ENCODE peak calls at places on chromosomes 13 and 19, in eight cellular contexts. E, B, F, O, T, Z, L and X are unnamed samples.

GRCh38 chr19:1672038-1672768 is 19.8 kb upstream of the TCF3 start:
- DNase-seq in E (peak; percentile 47), O (peak; percentile 56), B (no peak), T (peak; percentile 65), L (no peak), F (no peak), Z (peak; percentile 73), X (peak; percentile 70)

GRCh38 chr13:99225078-99225477 is 24.4 kb downstream of the UBAC2 start:
- DNase-seq in F (no peak), T (no peak), O (no peak), E (no peak), L (no peak), B (no peak), Z (no peak), X (no peak)

GRCh38 chr19:45340232-45340898 is at the start of gene KLC3:
- DNase-seq in O (no peak), E (no peak), L (no peak), T (peak; percentile 69), F (no peak), B (peak; percentile 57), Z (peak; percentile 40), X (peak; percentile 79)

GRCh38 chr19:45097776-45098520 is 5.0 kb downstream of the PPP1R37 start:
- DNase-seq in E (peak; percentile 96), L (no peak), Z (no peak), F (no peak), O (peak; percentile 98), T (no peak), B (no peak), X (no peak)

GRCh38 chr13:99922631-99923404 is 48.7 kb downstream of the ZIC5 start:
- DNase-seq in E (no peak), O (no peak), F (no peak), Z (no peak), B (no peak), T (no peak), L (no peak), X (no peak)

GRCh38 chr13:99620806-99621205 is 119.5 kb downstream of the TM9SF2 start:
- DNase-seq in B (no peak), O (no peak), F (no peak), E (no peak), T (no peak), Z (no peak), L (no peak), X (no peak)

GRCh38 chr19:55216461-55217198 is 7.3 kb upstream of the PTPRH start:
- DNase-seq in B (peak; percentile 84), Z (peak; percentile 51), E (peak; percentile 99), T (peak; percentile 97), F (peak; percentile 71), L (peak; percentile 86), O (peak; percentile 100), X (peak; percentile 70)

GRCh38 chr19:11096210-11096841 is 7.1 kb downstream of the LDLR start:
- DNase-seq in O (peak; percentile 96), F (no peak), Z (peak; percentile 46), E (peak; percentile 75), B (no peak), T (no peak), L (no peak), X (no peak)

GRCh38 chr19:18422530-18423191 is 3.5 kb downstream of the SSBP4 start:
- DNase-seq in O (no peak), B (no peak), L (no peak), E (no peak), Z (no peak), F (no peak), T (no peak), X (peak; percentile 15)

GRCh38 chr19:18736415-18737336 is 53.2 kb downstream of the CRTC1 start:
- DNase-seq in L (no peak), T (no peak), Z (no peak), O (no peak), B (peak; percentile 57), F (no peak), E (no peak), X (no peak)

GRCh38 chr13:99421271-99421670 is 80.0 kb upstream of the TM9SF2 start:
- DNase-seq in T (no peak), E (no peak), B (no peak), Z (no peak), O (no peak), L (no peak), F (no peak), X (no peak)

GRCh38 chr19:35557539-35558399 is 5.7 kb downstream of the ATP4A start:
- DNase-seq in O (peak; percentile 50), F (peak; percentile 70), E (peak; percentile 42), B (peak; percentile 86), T (peak; percentile 98), L (peak; percentile 84), Z (peak; percentile 62), X (peak; percentile 71)

GRCh38 chr19:33426621-33427475 is 53.3 kb downstream of the CEBPG start:
- DNase-seq in F (no peak), L (no peak), E (no peak), T (peak; percentile 54), O (no peak), Z (no peak), B (no peak), X (no peak)

GRCh38 chr13:72643339-72643989 is 84.0 kb downstream of the MZT1 start:
- DNase-seq in E (peak; percentile 49), F (no peak), T (peak; percentile 42), L (peak; percentile 51), Z (peak; percentile 56), O (peak; percentile 75), B (no peak), X (peak; percentile 7)